ENCODE peak calls at places on chromosomes 4 and X, in four cellular contexts. One of them, this sample, is unnamed.

GRCh38 chr4:124484940-124485339 is 227.6 kb downstream of the ANKRD50 start:
- DNase-seq in kidney epithelial cell: no peak
- DNase-seq in spleen: no peak
- DNase-seq in B cell: no peak
- DNase-seq in this sample: no peak

GRCh38 chr4:8700576-8700975 is 108.0 kb downstream of the CPZ start:
- DNase-seq in spleen: peak
- DNase-seq in kidney epithelial cell: no peak
- DNase-seq in B cell: no peak
- DNase-seq in this sample: no peak

GRCh38 chrX:13250831-13251612 is 68.8 kb downstream of the ATXN3L start:
- DNase-seq in spleen: no peak
- DNase-seq in kidney epithelial cell: no peak
- DNase-seq in B cell: no peak
- DNase-seq in this sample: peak

GRCh38 chr4:114180481-114180880 is 201.0 kb upstream of the ARSJ start:
- DNase-seq in B cell: no peak
- DNase-seq in spleen: no peak
- DNase-seq in kidney epithelial cell: peak
- DNase-seq in this sample: peak

GRCh38 chr4:60020389-60020788 is 1179.7 kb upstream of the ADGRL3 start:
- DNase-seq in B cell: no peak
- DNase-seq in spleen: no peak
- DNase-seq in kidney epithelial cell: no peak
- DNase-seq in this sample: no peak

GRCh38 chrX:7083468-7084396 is 63.8 kb upstream of the STS start:
- DNase-seq in kidney epithelial cell: peak
- DNase-seq in spleen: no peak
- DNase-seq in B cell: peak
- DNase-seq in this sample: no peak

GRCh38 chr4:172758586-172759340 is 409.8 kb upstream of the GALNT7 start:
- DNase-seq in B cell: no peak
- DNase-seq in spleen: no peak
- DNase-seq in kidney epithelial cell: peak
- DNase-seq in this sample: no peak

GRCh38 chr4:15691346-15692140 is 9.9 kb downstream of the FAM200B start:
- DNase-seq in kidney epithelial cell: no peak
- DNase-seq in spleen: no peak
- DNase-seq in B cell: no peak
- DNase-seq in this sample: no peak

GRCh38 chr4:147351083-147351787 is 129.7 kb upstream of the EDNRA start:
- DNase-seq in spleen: no peak
- DNase-seq in kidney epithelial cell: no peak
- DNase-seq in B cell: no peak
- DNase-seq in this sample: no peak

GRCh38 chr4:38129452-38129830 is 169.2 kb downstream of the PTTG2 start:
- DNase-seq in spleen: no peak
- DNase-seq in kidney epithelial cell: no peak
- DNase-seq in B cell: no peak
- DNase-seq in this sample: no peak

GRCh38 chrX:134936542-134936941 is 54.2 kb upstream of the SMIM10 start:
- DNase-seq in kidney epithelial cell: no peak
- DNase-seq in B cell: no peak
- DNase-seq in spleen: no peak
- DNase-seq in this sample: no peak

GRCh38 chrX:47804315-47804714 is 32.4 kb upstream of the ZNF81 start:
- DNase-seq in B cell: no peak
- DNase-seq in spleen: no peak
- DNase-seq in kidney epithelial cell: no peak
- DNase-seq in this sample: no peak

GRCh38 chr4:62225972-62226371 is 1025.8 kb downstream of the ADGRL3 start:
- DNase-seq in B cell: no peak
- DNase-seq in spleen: no peak
- DNase-seq in kidney epithelial cell: no peak
- DNase-seq in this sample: no peak

GRCh38 chrX:69616520-69617203 is 749 bp downstream of the EDA start:
- DNase-seq in spleen: peak
- DNase-seq in kidney epithelial cell: no peak
- DNase-seq in B cell: no peak
- DNase-seq in this sample: peak

DNA sequence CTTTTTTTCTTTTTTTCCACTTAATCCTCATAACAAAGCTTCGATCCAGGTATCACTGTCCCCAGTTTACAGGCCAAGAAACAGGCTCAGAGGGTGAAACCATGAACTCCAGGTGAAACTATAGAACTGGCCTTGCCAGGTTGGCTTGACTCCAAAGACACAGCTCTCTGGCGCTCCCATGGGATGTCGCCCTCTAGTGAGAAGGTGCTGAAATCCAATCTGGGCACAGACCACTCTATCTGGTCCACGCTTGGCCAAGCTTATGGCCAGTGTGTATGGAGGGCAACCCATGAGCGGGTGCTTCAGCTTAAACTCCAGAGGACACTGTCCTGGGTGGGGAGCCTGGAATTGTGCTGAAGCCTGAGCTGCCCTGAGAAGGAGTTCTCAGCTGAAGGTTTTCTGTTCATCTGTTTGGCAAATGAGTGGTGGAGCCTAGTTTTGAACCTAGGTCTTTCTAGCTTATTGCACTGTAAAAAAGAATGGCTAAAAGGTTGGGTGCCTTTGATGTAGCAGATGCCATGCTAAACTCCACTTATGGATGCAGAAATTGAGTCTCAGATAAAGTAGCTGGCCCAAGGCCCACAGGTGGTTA is 70.5 kb downstream of the SEL1L3 start:
- DNase-seq in spleen: no peak
- DNase-seq in B cell: no peak
- DNase-seq in kidney epithelial cell: no peak
- DNase-seq in this sample: peak
- TF ChIP-seq CTCF in spleen: peak
- TF ChIP-seq CTCF in B cell: no peak
- TF ChIP-seq CTCF in kidney epithelial cell: peak
- TF ChIP-seq CTCF in this sample: peak

DNA sequence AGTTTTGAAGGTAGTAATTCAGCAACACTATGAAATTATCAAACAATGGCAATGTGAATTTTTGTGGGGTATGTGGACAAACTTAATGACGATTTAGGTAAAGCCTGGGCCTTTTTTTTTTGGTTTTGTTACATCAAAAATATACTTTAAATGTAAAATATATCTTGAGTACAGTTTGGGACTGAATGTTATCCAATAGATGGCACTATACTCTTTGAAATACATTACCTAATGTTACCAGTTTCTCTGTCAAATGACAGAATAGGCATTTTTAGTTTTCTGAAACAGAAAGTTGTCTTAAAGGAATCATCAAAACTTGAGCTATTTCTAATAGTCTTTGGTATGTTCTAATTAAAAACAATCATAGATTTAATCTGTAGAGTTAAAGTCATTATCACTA is 1651.9 kb downstream of the C4orf33 start:
- DNase-seq in spleen: no peak
- DNase-seq in kidney epithelial cell: no peak
- DNase-seq in B cell: no peak
- DNase-seq in this sample: no peak
- TF ChIP-seq CTCF in spleen: no peak
- TF ChIP-seq CTCF in kidney epithelial cell: no peak
- TF ChIP-seq CTCF in B cell: no peak
- TF ChIP-seq CTCF in this sample: no peak

GRCh38 chr4:181261279-181261678 is 981.9 kb upstream of the TENM3 start:
- DNase-seq in kidney epithelial cell: no peak
- DNase-seq in spleen: no peak
- DNase-seq in B cell: no peak
- DNase-seq in this sample: peak
- TF ChIP-seq CTCF in kidney epithelial cell: peak
- TF ChIP-seq CTCF in spleen: no peak
- TF ChIP-seq CTCF in B cell: no peak
- TF ChIP-seq CTCF in this sample: no peak

DNA sequence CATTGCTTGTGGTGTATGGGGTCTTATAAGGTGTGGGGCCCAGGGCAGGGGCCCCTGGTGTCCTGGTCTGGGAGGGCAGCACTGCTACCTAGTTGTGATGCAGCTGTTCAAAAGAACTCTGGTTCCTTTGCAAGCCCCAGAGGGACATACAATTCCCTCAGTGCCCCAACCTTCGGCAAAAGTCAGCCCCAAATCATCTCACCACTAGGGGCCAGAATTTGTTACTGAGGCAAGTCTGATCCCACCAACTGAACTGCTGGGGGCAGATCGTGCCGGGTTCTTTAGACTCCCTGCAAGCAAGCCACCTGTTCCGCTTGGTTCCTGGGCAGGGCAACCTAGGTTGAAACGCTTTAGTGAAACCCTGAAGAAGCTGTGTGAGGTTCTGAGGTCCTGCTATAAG is 180.1 kb upstream of the S100G start:
- DNase-seq in kidney epithelial cell: no peak
- DNase-seq in spleen: no peak
- DNase-seq in B cell: no peak
- DNase-seq in this sample: no peak
- TF ChIP-seq CTCF in kidney epithelial cell: no peak
- TF ChIP-seq CTCF in spleen: no peak
- TF ChIP-seq CTCF in B cell: no peak
- TF ChIP-seq CTCF in this sample: no peak

GRCh38 chr4:175441256-175441655 is 370.8 kb downstream of the GPM6A start:
- DNase-seq in B cell: no peak
- DNase-seq in spleen: no peak
- DNase-seq in kidney epithelial cell: no peak
- DNase-seq in this sample: no peak

GRCh38 chr4:175440776-175441175 is 371.3 kb downstream of the GPM6A start:
- DNase-seq in spleen: no peak
- DNase-seq in kidney epithelial cell: no peak
- DNase-seq in B cell: no peak
- DNase-seq in this sample: no peak

GRCh38 chr4:175444512-175444911 is 367.6 kb downstream of the GPM6A start:
- DNase-seq in spleen: no peak
- DNase-seq in kidney epithelial cell: no peak
- DNase-seq in B cell: no peak
- DNase-seq in this sample: no peak

GRCh38 chr4:175447006-175447405 is 365.1 kb downstream of the GPM6A start:
- DNase-seq in spleen: no peak
- DNase-seq in B cell: no peak
- DNase-seq in kidney epithelial cell: no peak
- DNase-seq in this sample: no peak

GRCh38 chr4:175443547-175443946 is 368.5 kb downstream of the GPM6A start:
- DNase-seq in spleen: no peak
- DNase-seq in kidney epithelial cell: no peak
- DNase-seq in B cell: no peak
- DNase-seq in this sample: no peak
- TF ChIP-seq CTCF in spleen: no peak
- TF ChIP-seq CTCF in kidney epithelial cell: no peak
- TF ChIP-seq CTCF in B cell: no peak
- TF ChIP-seq CTCF in this sample: no peak

DNA sequence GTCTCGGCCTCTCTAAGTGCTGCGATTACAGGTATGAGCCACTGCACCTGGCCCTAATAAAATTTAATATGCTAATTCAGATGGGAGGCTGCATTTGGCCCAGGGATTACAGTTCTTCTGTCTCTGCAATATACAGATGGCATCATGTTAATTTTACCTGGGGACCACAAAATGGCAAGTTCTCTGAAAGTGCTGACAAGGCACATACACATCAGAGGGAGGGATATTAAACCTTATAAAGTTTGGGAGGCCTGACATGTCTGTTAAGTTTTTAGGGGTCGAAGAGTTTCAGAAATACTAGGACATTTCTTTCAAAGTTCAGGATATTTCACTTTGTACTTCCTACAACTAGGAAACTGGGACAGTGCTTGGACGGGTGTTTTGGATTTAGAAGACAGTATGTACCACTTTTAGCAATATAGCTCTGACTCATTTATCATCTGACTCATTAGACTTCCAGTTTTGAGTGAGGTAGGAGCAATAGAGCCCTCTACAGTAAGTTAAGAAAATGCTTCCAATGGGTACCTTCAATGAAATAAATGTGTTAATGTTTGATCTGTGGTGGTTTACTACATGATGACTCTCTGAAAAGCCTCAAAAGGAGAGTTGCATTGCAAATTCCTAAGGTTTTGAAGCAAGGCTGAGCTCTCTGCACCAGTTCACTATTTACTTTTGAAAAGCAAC is 981.0 kb upstream of the HS3ST1 start:
- DNase-seq in B cell: no peak
- DNase-seq in spleen: no peak
- DNase-seq in kidney epithelial cell: peak
- DNase-seq in this sample: no peak
- TF ChIP-seq CTCF in B cell: no peak
- TF ChIP-seq CTCF in spleen: no peak
- TF ChIP-seq CTCF in kidney epithelial cell: peak
- TF ChIP-seq CTCF in this sample: no peak

GRCh38 chr4:121050251-121050650 is 22.1 kb downstream of the NDNF start:
- DNase-seq in B cell: no peak
- DNase-seq in kidney epithelial cell: no peak
- DNase-seq in spleen: no peak
- DNase-seq in this sample: no peak
- TF ChIP-seq CTCF in B cell: no peak
- TF ChIP-seq CTCF in kidney epithelial cell: peak
- TF ChIP-seq CTCF in spleen: no peak
- TF ChIP-seq CTCF in this sample: peak

DNA sequence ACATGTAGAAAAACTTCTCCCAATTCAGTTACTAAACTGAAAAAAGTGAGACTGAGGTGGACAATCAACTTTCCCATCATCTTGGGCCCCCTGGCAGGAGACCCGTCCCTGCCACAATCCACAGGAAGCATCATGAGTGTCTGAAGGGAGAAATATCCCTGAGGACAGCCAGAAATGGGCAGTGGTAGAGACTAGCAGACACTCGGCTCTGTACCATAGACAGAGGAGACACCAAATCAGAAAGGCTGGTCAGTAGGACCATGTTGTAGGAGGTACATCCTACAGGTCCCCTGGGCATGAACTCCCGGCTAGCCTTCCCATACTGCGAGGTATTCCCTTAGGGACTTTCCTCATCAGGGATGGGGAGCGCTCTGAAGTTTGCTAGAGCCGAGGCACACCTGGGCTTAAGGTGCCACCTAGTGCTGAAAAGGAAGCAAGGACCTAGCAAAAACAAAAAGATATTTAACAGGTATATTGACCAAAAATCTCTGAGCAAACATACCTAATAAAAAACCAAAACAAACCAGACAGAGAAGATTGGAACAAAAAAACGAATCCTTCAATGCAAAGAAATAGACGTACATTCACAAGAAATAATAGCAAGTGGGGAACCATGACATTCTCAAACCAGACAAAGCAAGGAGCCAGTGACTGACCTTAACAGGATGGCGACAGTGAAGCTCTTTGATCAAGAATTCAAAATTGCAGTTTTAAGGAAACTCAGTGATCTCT is 55.6 kb downstream of the HAUS3 start:
- DNase-seq in B cell: no peak
- DNase-seq in kidney epithelial cell: peak
- DNase-seq in spleen: no peak
- DNase-seq in this sample: peak
- TF ChIP-seq CTCF in B cell: no peak
- TF ChIP-seq CTCF in kidney epithelial cell: peak
- TF ChIP-seq CTCF in spleen: no peak
- TF ChIP-seq CTCF in this sample: peak